ENCODE peak calls at places on chromosomes 5 and 9, in ten cellular contexts. One of them, this sample, is unnamed. For H3K27me3, the result is how much of the 10 kb centered on the place peaks cover.

GRCh38 chr5:150486402-150487198 is 21.3 kb upstream of the NDST1 start:
- DNase-seq in psoas muscle: peak
- DNase-seq in bronchial epithelial cell: peak
- DNase-seq in effector memory CD4-positive, alpha-beta T cell: peak
- DNase-seq in naive thymus-derived CD4-positive, alpha-beta T cell: peak
- DNase-seq in tibial artery: peak
- DNase-seq in NT2/D1: no peak
- DNase-seq in esophagus muscularis mucosa: no peak
- DNase-seq in neural progenitor cell: peak
- DNase-seq in GM23248: peak
- DNase-seq in this sample: peak

GRCh38 chr9:137482094-137482781 is 23.1 kb upstream of the NSMF start:
- DNase-seq in naive thymus-derived CD4-positive, alpha-beta T cell: no peak
- DNase-seq in psoas muscle: peak
- DNase-seq in GM23248: peak
- DNase-seq in effector memory CD4-positive, alpha-beta T cell: no peak
- DNase-seq in bronchial epithelial cell: peak
- DNase-seq in esophagus muscularis mucosa: no peak
- DNase-seq in neural progenitor cell: no peak
- DNase-seq in tibial artery: peak
- DNase-seq in NT2/D1: no peak
- DNase-seq in this sample: peak

GRCh38 chr5:45271626-45272025 is 424.6 kb downstream of the HCN1 start:
- DNase-seq in naive thymus-derived CD4-positive, alpha-beta T cell: no peak
- DNase-seq in bronchial epithelial cell: no peak
- DNase-seq in effector memory CD4-positive, alpha-beta T cell: no peak
- DNase-seq in neural progenitor cell: no peak
- DNase-seq in esophagus muscularis mucosa: no peak
- DNase-seq in psoas muscle: no peak
- DNase-seq in NT2/D1: no peak
- DNase-seq in GM23248: no peak
- DNase-seq in tibial artery: no peak
- DNase-seq in this sample: no peak

GRCh38 chr5:87845734-87846133 is 422.9 kb downstream of the TMEM161B start:
- DNase-seq in effector memory CD4-positive, alpha-beta T cell: no peak
- DNase-seq in GM23248: no peak
- DNase-seq in NT2/D1: no peak
- DNase-seq in tibial artery: no peak
- DNase-seq in bronchial epithelial cell: no peak
- DNase-seq in naive thymus-derived CD4-positive, alpha-beta T cell: no peak
- DNase-seq in neural progenitor cell: peak
- DNase-seq in psoas muscle: no peak
- DNase-seq in esophagus muscularis mucosa: no peak
- DNase-seq in this sample: no peak

GRCh38 chr5:149217096-149217801 is 54.4 kb upstream of the AFAP1L1 start:
- DNase-seq in NT2/D1: no peak
- DNase-seq in naive thymus-derived CD4-positive, alpha-beta T cell: no peak
- DNase-seq in neural progenitor cell: no peak
- DNase-seq in tibial artery: no peak
- DNase-seq in bronchial epithelial cell: no peak
- DNase-seq in effector memory CD4-positive, alpha-beta T cell: no peak
- DNase-seq in psoas muscle: no peak
- DNase-seq in esophagus muscularis mucosa: no peak
- DNase-seq in GM23248: no peak
- DNase-seq in this sample: no peak

GRCh38 chr5:60183881-60184280 is 290.4 kb upstream of the PDE4D start:
- DNase-seq in bronchial epithelial cell: no peak
- DNase-seq in naive thymus-derived CD4-positive, alpha-beta T cell: no peak
- DNase-seq in neural progenitor cell: no peak
- DNase-seq in GM23248: no peak
- DNase-seq in tibial artery: no peak
- DNase-seq in effector memory CD4-positive, alpha-beta T cell: no peak
- DNase-seq in psoas muscle: no peak
- DNase-seq in NT2/D1: no peak
- DNase-seq in esophagus muscularis mucosa: no peak
- DNase-seq in this sample: no peak

GRCh38 chr5:73096239-73096575 is 24.2 kb upstream of the TMEM171 start:
- DNase-seq in neural progenitor cell: no peak
- DNase-seq in NT2/D1: no peak
- DNase-seq in esophagus muscularis mucosa: no peak
- DNase-seq in bronchial epithelial cell: no peak
- DNase-seq in psoas muscle: no peak
- DNase-seq in effector memory CD4-positive, alpha-beta T cell: no peak
- DNase-seq in GM23248: peak
- DNase-seq in tibial artery: no peak
- DNase-seq in naive thymus-derived CD4-positive, alpha-beta T cell: no peak
- DNase-seq in this sample: no peak

GRCh38 chr5:140312067-140312790 is 9.3 kb upstream of the PFDN1 start:
- DNase-seq in psoas muscle: no peak
- DNase-seq in neural progenitor cell: no peak
- DNase-seq in GM23248: peak
- DNase-seq in effector memory CD4-positive, alpha-beta T cell: no peak
- DNase-seq in bronchial epithelial cell: peak
- DNase-seq in tibial artery: no peak
- DNase-seq in NT2/D1: no peak
- DNase-seq in esophagus muscularis mucosa: no peak
- DNase-seq in naive thymus-derived CD4-positive, alpha-beta T cell: no peak
- DNase-seq in this sample: no peak

GRCh38 chr9:90815183-90815943 is 13.7 kb downstream of the SYK start:
- DNase-seq in naive thymus-derived CD4-positive, alpha-beta T cell: peak
- DNase-seq in tibial artery: no peak
- DNase-seq in GM23248: no peak
- DNase-seq in neural progenitor cell: no peak
- DNase-seq in bronchial epithelial cell: peak
- DNase-seq in esophagus muscularis mucosa: no peak
- DNase-seq in effector memory CD4-positive, alpha-beta T cell: no peak
- DNase-seq in psoas muscle: no peak
- DNase-seq in NT2/D1: no peak
- DNase-seq in this sample: no peak

GRCh38 chr9:129990269-129991005 is 52.6 kb downstream of the FNBP1 start:
- DNase-seq in effector memory CD4-positive, alpha-beta T cell: peak
- DNase-seq in psoas muscle: no peak
- DNase-seq in GM23248: peak
- DNase-seq in bronchial epithelial cell: no peak
- DNase-seq in neural progenitor cell: no peak
- DNase-seq in naive thymus-derived CD4-positive, alpha-beta T cell: peak
- DNase-seq in NT2/D1: no peak
- DNase-seq in tibial artery: peak
- DNase-seq in esophagus muscularis mucosa: no peak
- DNase-seq in this sample: no peak

GRCh38 chr9:21997480-21997879 is 2.9 kb downstream of the CDKN2B-AS1 start:
- DNase-seq in esophagus muscularis mucosa: no peak
- DNase-seq in NT2/D1: no peak
- DNase-seq in naive thymus-derived CD4-positive, alpha-beta T cell: no peak
- DNase-seq in effector memory CD4-positive, alpha-beta T cell: no peak
- DNase-seq in GM23248: no peak
- DNase-seq in bronchial epithelial cell: no peak
- DNase-seq in psoas muscle: no peak
- DNase-seq in tibial artery: no peak
- DNase-seq in neural progenitor cell: no peak
- DNase-seq in this sample: no peak
- H3K27me3 ChIP-seq in esophagus muscularis mucosa: under half
- H3K27me3 ChIP-seq in NT2/D1: half or more
- H3K27me3 ChIP-seq in naive thymus-derived CD4-positive, alpha-beta T cell: under half
- H3K27me3 ChIP-seq in effector memory CD4-positive, alpha-beta T cell: under half
- H3K27me3 ChIP-seq in GM23248: under half
- H3K27me3 ChIP-seq in bronchial epithelial cell: under half
- H3K27me3 ChIP-seq in psoas muscle: under half
- H3K27me3 ChIP-seq in tibial artery: under half
- H3K27me3 ChIP-seq in neural progenitor cell: half or more
- H3K27me3 ChIP-seq in this sample: under half

DNA sequence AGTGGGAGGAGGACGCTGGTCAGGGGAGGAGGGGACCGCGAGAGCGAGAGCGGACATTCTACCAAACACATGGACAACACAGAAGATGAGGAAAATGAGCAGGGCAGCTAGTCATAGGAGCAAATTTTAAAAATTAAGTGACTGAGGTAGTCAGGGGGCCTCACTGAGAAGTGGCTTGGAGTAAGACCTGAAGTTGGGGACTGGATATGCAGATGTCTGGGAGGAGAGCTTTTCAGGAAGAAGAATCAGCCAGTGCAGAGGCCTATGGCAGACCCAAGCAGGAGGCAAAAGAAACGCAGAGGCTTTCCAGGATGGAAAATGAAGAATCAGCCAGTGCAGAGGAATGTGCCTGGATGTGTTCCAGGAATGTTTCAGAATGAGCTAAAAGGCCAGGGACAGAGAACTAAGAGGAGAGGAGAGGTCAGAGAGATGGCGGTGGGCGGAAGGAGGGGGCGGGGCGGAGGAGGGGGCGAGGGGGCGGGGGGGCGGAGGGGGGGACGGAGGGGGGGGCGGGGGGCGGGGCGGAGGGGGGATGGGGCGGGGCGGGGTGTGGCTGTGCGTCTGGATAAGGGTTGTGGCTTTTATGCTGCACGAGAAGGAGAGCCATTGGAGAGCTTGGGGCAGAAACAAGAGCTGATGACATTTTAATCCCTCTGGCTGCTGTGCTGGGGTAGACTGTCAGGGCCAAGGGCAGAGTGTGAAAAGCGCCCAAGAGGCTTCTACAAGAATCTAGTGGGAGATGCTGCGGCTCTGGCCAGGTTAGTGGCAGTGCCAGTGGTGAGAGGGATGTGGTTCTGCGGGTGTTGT is 129.6 kb downstream of the KCNIP1 start:
- DNase-seq in esophagus muscularis mucosa: no peak
- DNase-seq in NT2/D1: no peak
- DNase-seq in neural progenitor cell: peak
- DNase-seq in psoas muscle: peak
- DNase-seq in effector memory CD4-positive, alpha-beta T cell: no peak
- DNase-seq in naive thymus-derived CD4-positive, alpha-beta T cell: peak
- DNase-seq in tibial artery: peak
- DNase-seq in GM23248: peak
- DNase-seq in bronchial epithelial cell: peak
- DNase-seq in this sample: no peak
- H3K4me3 ChIP-seq in esophagus muscularis mucosa: peak
- H3K4me3 ChIP-seq in NT2/D1: peak
- H3K4me3 ChIP-seq in neural progenitor cell: peak
- H3K4me3 ChIP-seq in psoas muscle: peak
- H3K4me3 ChIP-seq in effector memory CD4-positive, alpha-beta T cell: peak
- H3K4me3 ChIP-seq in naive thymus-derived CD4-positive, alpha-beta T cell: peak
- H3K4me3 ChIP-seq in tibial artery: peak
- H3K4me3 ChIP-seq in GM23248: peak
- H3K4me3 ChIP-seq in bronchial epithelial cell: no peak
- H3K4me3 ChIP-seq in this sample: no peak

GRCh38 chr5:32708949-32709348 is 2.2 kb upstream of the NPR3 start:
- DNase-seq in esophagus muscularis mucosa: no peak
- DNase-seq in NT2/D1: no peak
- DNase-seq in GM23248: no peak
- DNase-seq in tibial artery: no peak
- DNase-seq in naive thymus-derived CD4-positive, alpha-beta T cell: no peak
- DNase-seq in bronchial epithelial cell: no peak
- DNase-seq in psoas muscle: no peak
- DNase-seq in neural progenitor cell: peak
- DNase-seq in effector memory CD4-positive, alpha-beta T cell: no peak
- DNase-seq in this sample: no peak

GRCh38 chr5:32709789-32710334 is 1.3 kb upstream of the NPR3 start:
- DNase-seq in esophagus muscularis mucosa: no peak
- DNase-seq in effector memory CD4-positive, alpha-beta T cell: no peak
- DNase-seq in neural progenitor cell: peak
- DNase-seq in naive thymus-derived CD4-positive, alpha-beta T cell: no peak
- DNase-seq in psoas muscle: peak
- DNase-seq in GM23248: peak
- DNase-seq in tibial artery: peak
- DNase-seq in bronchial epithelial cell: peak
- DNase-seq in NT2/D1: no peak
- DNase-seq in this sample: peak

GRCh38 chr5:32710859-32711692 is at the start of gene NPR3:
- DNase-seq in naive thymus-derived CD4-positive, alpha-beta T cell: no peak
- DNase-seq in bronchial epithelial cell: no peak
- DNase-seq in tibial artery: peak
- DNase-seq in neural progenitor cell: peak
- DNase-seq in GM23248: peak
- DNase-seq in psoas muscle: no peak
- DNase-seq in effector memory CD4-positive, alpha-beta T cell: no peak
- DNase-seq in esophagus muscularis mucosa: no peak
- DNase-seq in NT2/D1: no peak
- DNase-seq in this sample: peak

GRCh38 chr5:32711693-32712462 is 757 bp downstream of the NPR3 start:
- DNase-seq in naive thymus-derived CD4-positive, alpha-beta T cell: no peak
- DNase-seq in neural progenitor cell: peak
- DNase-seq in psoas muscle: peak
- DNase-seq in tibial artery: peak
- DNase-seq in NT2/D1: no peak
- DNase-seq in GM23248: peak
- DNase-seq in effector memory CD4-positive, alpha-beta T cell: no peak
- DNase-seq in esophagus muscularis mucosa: no peak
- DNase-seq in bronchial epithelial cell: no peak
- DNase-seq in this sample: peak

GRCh38 chr5:32710335-32710858 is 724 bp upstream of the NPR3 start:
- DNase-seq in esophagus muscularis mucosa: no peak
- DNase-seq in naive thymus-derived CD4-positive, alpha-beta T cell: no peak
- DNase-seq in GM23248: peak
- DNase-seq in psoas muscle: peak
- DNase-seq in tibial artery: peak
- DNase-seq in effector memory CD4-positive, alpha-beta T cell: no peak
- DNase-seq in neural progenitor cell: peak
- DNase-seq in NT2/D1: no peak
- DNase-seq in bronchial epithelial cell: no peak
- DNase-seq in this sample: no peak
- H3K27me3 ChIP-seq in esophagus muscularis mucosa: under half
- H3K27me3 ChIP-seq in naive thymus-derived CD4-positive, alpha-beta T cell: under half
- H3K27me3 ChIP-seq in GM23248: under half
- H3K27me3 ChIP-seq in psoas muscle: under half
- H3K27me3 ChIP-seq in tibial artery: under half
- H3K27me3 ChIP-seq in effector memory CD4-positive, alpha-beta T cell: under half
- H3K27me3 ChIP-seq in neural progenitor cell: half or more
- H3K27me3 ChIP-seq in NT2/D1: half or more
- H3K27me3 ChIP-seq in bronchial epithelial cell: under half
- H3K27me3 ChIP-seq in this sample: under half

GRCh38 chr5:81302596-81302995 is 1.2 kb downstream of the ZCCHC9 start:
- DNase-seq in effector memory CD4-positive, alpha-beta T cell: no peak
- DNase-seq in naive thymus-derived CD4-positive, alpha-beta T cell: no peak
- DNase-seq in NT2/D1: no peak
- DNase-seq in esophagus muscularis mucosa: no peak
- DNase-seq in psoas muscle: no peak
- DNase-seq in tibial artery: no peak
- DNase-seq in bronchial epithelial cell: no peak
- DNase-seq in GM23248: peak
- DNase-seq in neural progenitor cell: no peak
- DNase-seq in this sample: no peak
- H3K4me3 ChIP-seq in effector memory CD4-positive, alpha-beta T cell: peak
- H3K4me3 ChIP-seq in naive thymus-derived CD4-positive, alpha-beta T cell: peak
- H3K4me3 ChIP-seq in NT2/D1: peak
- H3K4me3 ChIP-seq in esophagus muscularis mucosa: peak
- H3K4me3 ChIP-seq in psoas muscle: peak
- H3K4me3 ChIP-seq in tibial artery: peak
- H3K4me3 ChIP-seq in bronchial epithelial cell: no peak
- H3K4me3 ChIP-seq in GM23248: peak
- H3K4me3 ChIP-seq in neural progenitor cell: peak
- H3K4me3 ChIP-seq in this sample: no peak

GRCh38 chr5:178389031-178389729 is 156.6 kb upstream of the PHYKPL start:
- DNase-seq in GM23248: no peak
- DNase-seq in naive thymus-derived CD4-positive, alpha-beta T cell: no peak
- DNase-seq in esophagus muscularis mucosa: no peak
- DNase-seq in tibial artery: no peak
- DNase-seq in psoas muscle: no peak
- DNase-seq in neural progenitor cell: no peak
- DNase-seq in NT2/D1: no peak
- DNase-seq in bronchial epithelial cell: no peak
- DNase-seq in effector memory CD4-positive, alpha-beta T cell: no peak
- DNase-seq in this sample: no peak
- H3K27me3 ChIP-seq in GM23248: under half
- H3K27me3 ChIP-seq in naive thymus-derived CD4-positive, alpha-beta T cell: under half
- H3K27me3 ChIP-seq in esophagus muscularis mucosa: under half
- H3K27me3 ChIP-seq in tibial artery: under half
- H3K27me3 ChIP-seq in psoas muscle: under half
- H3K27me3 ChIP-seq in neural progenitor cell: under half
- H3K27me3 ChIP-seq in NT2/D1: under half
- H3K27me3 ChIP-seq in bronchial epithelial cell: under half
- H3K27me3 ChIP-seq in effector memory CD4-positive, alpha-beta T cell: under half
- H3K27me3 ChIP-seq in this sample: under half

This sample was measured in pancreas.